ENCODE peak calls at places on chromosomes 3 and 15, in four cellular contexts. One of them, this sample, is unnamed.

GRCh38 chr3:42572278-42572677 is 9.5 kb downstream of the SEC22C start:
- DNase-seq in left cardiac atrium: no peak
- DNase-seq in Calu3: peak; percentile 63
- DNase-seq in nephron progenitor cell: peak; percentile 36
- DNase-seq in this sample: no peak

GRCh38 chr3:29922990-29923746 is 642.3 kb downstream of the RBMS3 start:
- DNase-seq in nephron progenitor cell: no peak
- DNase-seq in Calu3: peak; percentile 32
- DNase-seq in left cardiac atrium: peak; percentile 22
- DNase-seq in this sample: no peak

GRCh38 chr3:14649466-14649865 is 2.1 kb upstream of the CCDC174 start:
- DNase-seq in left cardiac atrium: no peak
- DNase-seq in Calu3: no peak
- DNase-seq in nephron progenitor cell: no peak
- DNase-seq in this sample: no peak

GRCh38 chr15:66580643-66581042 is 14.8 kb upstream of the LCTL start:
- DNase-seq in Calu3: no peak
- DNase-seq in nephron progenitor cell: no peak
- DNase-seq in left cardiac atrium: peak; percentile 61
- DNase-seq in this sample: no peak

GRCh38 chr3:71189480-71189879 is 394.0 kb downstream of the FOXP1 start:
- DNase-seq in left cardiac atrium: no peak
- DNase-seq in Calu3: no peak
- DNase-seq in nephron progenitor cell: no peak
- DNase-seq in this sample: no peak

GRCh38 chr3:52446631-52447511 is 2.0 kb upstream of the SEMA3G start:
- DNase-seq in nephron progenitor cell: peak; percentile 82
- DNase-seq in Calu3: peak; percentile 80
- DNase-seq in left cardiac atrium: peak; percentile 68
- DNase-seq in this sample: no peak

GRCh38 chr3:124772081-124772831 is 42.0 kb downstream of the UMPS start:
- DNase-seq in Calu3: no peak
- DNase-seq in left cardiac atrium: peak; percentile 73
- DNase-seq in nephron progenitor cell: no peak
- DNase-seq in this sample: no peak

GRCh38 chr15:85687329-85687728 is 107.4 kb downstream of the KLHL25 start:
- DNase-seq in left cardiac atrium: no peak
- DNase-seq in nephron progenitor cell: no peak
- DNase-seq in Calu3: no peak
- DNase-seq in this sample: no peak

GRCh38 chr3:64073362-64073761 is 50.1 kb upstream of the PSMD6 start:
- DNase-seq in Calu3: no peak
- DNase-seq in left cardiac atrium: no peak
- DNase-seq in nephron progenitor cell: no peak
- DNase-seq in this sample: no peak

GRCh38 chr3:194266658-194267005 is 84.5 kb downstream of the CPN2 start:
- DNase-seq in left cardiac atrium: no peak
- DNase-seq in Calu3: no peak
- DNase-seq in nephron progenitor cell: no peak
- DNase-seq in this sample: no peak

GRCh38 chr3:52907497-52907896 is 10.1 kb upstream of the STIMATE start:
- DNase-seq in Calu3: no peak
- DNase-seq in nephron progenitor cell: no peak
- DNase-seq in left cardiac atrium: no peak
- DNase-seq in this sample: no peak

GRCh38 chr3:186162221-186162620 is 53.3 kb upstream of the ETV5 start:
- DNase-seq in Calu3: no peak
- DNase-seq in nephron progenitor cell: no peak
- DNase-seq in left cardiac atrium: no peak
- DNase-seq in this sample: no peak

GRCh38 chr15:57596978-57597377 is 5.3 kb downstream of the MYZAP start:
- DNase-seq in Calu3: no peak
- DNase-seq in nephron progenitor cell: no peak
- DNase-seq in left cardiac atrium: no peak
- DNase-seq in this sample: no peak

GRCh38 chr3:195870442-195870841 is 37.9 kb downstream of the TNK2 start:
- DNase-seq in Calu3: peak; percentile 39
- DNase-seq in nephron progenitor cell: no peak
- DNase-seq in left cardiac atrium: no peak
- DNase-seq in this sample: no peak

GRCh38 chr15:90956551-90957104 is 1.9 kb downstream of the RCCD1 start:
- DNase-seq in Calu3: peak; percentile 22
- DNase-seq in left cardiac atrium: peak; percentile 79
- DNase-seq in nephron progenitor cell: peak; percentile 94
- DNase-seq in this sample: no peak

GRCh38 chr3:14532691-14533456 is 7.3 kb downstream of the GRIP2 start:
- DNase-seq in left cardiac atrium: peak; percentile 81
- DNase-seq in nephron progenitor cell: no peak
- DNase-seq in Calu3: peak; percentile 58
- DNase-seq in this sample: no peak

GRCh38 chr3:69869643-69870042 is 129.9 kb upstream of the SAMMSON start:
- DNase-seq in nephron progenitor cell: no peak
- DNase-seq in left cardiac atrium: no peak
- DNase-seq in Calu3: no peak
- DNase-seq in this sample: no peak

GRCh38 chr3:30448436-30448835 is 158.0 kb upstream of the TGFBR2 start:
- DNase-seq in left cardiac atrium: no peak
- DNase-seq in Calu3: no peak
- DNase-seq in nephron progenitor cell: no peak
- DNase-seq in this sample: no peak

GRCh38 chr3:66035763-66036477 is 2.8 kb downstream of the MAGI1 start:
- DNase-seq in left cardiac atrium: no peak
- DNase-seq in nephron progenitor cell: no peak
- DNase-seq in Calu3: peak; percentile 21
- DNase-seq in this sample: no peak

GRCh38 chr15:51917493-51917892 is 54.1 kb downstream of the LEO1 start:
- DNase-seq in left cardiac atrium: no peak
- DNase-seq in Calu3: peak; percentile 41
- DNase-seq in nephron progenitor cell: peak; percentile 11
- DNase-seq in this sample: no peak

GRCh38 chr3:111690242-111690641 is 95.1 kb upstream of the ZBED2 start:
- DNase-seq in left cardiac atrium: no peak
- DNase-seq in nephron progenitor cell: no peak
- DNase-seq in Calu3: no peak
- DNase-seq in this sample: no peak

GRCh38 chr3:167372138-167372537 is 8.0 kb downstream of the ZBBX start:
- DNase-seq in left cardiac atrium: no peak
- DNase-seq in nephron progenitor cell: no peak
- DNase-seq in Calu3: no peak
- DNase-seq in this sample: no peak

GRCh38 chr3:61927332-61927731 is 366.0 kb downstream of the PTPRG start:
- DNase-seq in nephron progenitor cell: no peak
- DNase-seq in left cardiac atrium: peak; percentile 84
- DNase-seq in Calu3: no peak
- DNase-seq in this sample: peak; percentile 88

GRCh38 chr15:83514584-83514983 is 67.4 kb downstream of the SH3GL3 start:
- DNase-seq in left cardiac atrium: no peak
- DNase-seq in nephron progenitor cell: no peak
- DNase-seq in Calu3: no peak
- DNase-seq in this sample: no peak

GRCh38 chr3:184314363-184314699 is at the start of gene EIF4G1:
- DNase-seq in left cardiac atrium: peak; percentile 96
- DNase-seq in nephron progenitor cell: peak; percentile 94
- DNase-seq in Calu3: peak; percentile 98
- DNase-seq in this sample: peak; percentile 48

GRCh38 chr3:64654013-64654412 is 33.8 kb downstream of the ADAMTS9 start:
- DNase-seq in Calu3: no peak
- DNase-seq in left cardiac atrium: no peak
- DNase-seq in nephron progenitor cell: no peak
- DNase-seq in this sample: no peak

This sample was measured in SK-N-MC.